ENCODE peak calls at places on chromosomes 3 and 15, in six cellular contexts. One of them, this sample, is unnamed.

GRCh38 chr15:97652700-97653167 is 307.8 kb upstream of the ARRDC4 start:
- DNase-seq in A673: peak; percentile 28
- DNase-seq in HL-60: peak; percentile 9
- DNase-seq in RWPE1: no peak
- DNase-seq in lower lobe of right lung: no peak
- DNase-seq in fibroblast of lung: no peak
- DNase-seq in this sample: no peak

GRCh38 chr3:186220365-186220764 is 111.5 kb upstream of the ETV5 start:
- DNase-seq in A673: no peak
- DNase-seq in HL-60: no peak
- DNase-seq in RWPE1: peak; percentile 26
- DNase-seq in lower lobe of right lung: no peak
- DNase-seq in fibroblast of lung: peak; percentile 23
- DNase-seq in this sample: no peak

GRCh38 chr3:127791221-127791913 is 30.9 kb downstream of the MGLL start:
- DNase-seq in A673: peak; percentile 26
- DNase-seq in HL-60: peak; percentile 49
- DNase-seq in RWPE1: peak; percentile 34
- DNase-seq in lower lobe of right lung: no peak
- DNase-seq in fibroblast of lung: peak; percentile 65
- DNase-seq in this sample: no peak

GRCh38 chr3:65713016-65713415 is 325.7 kb downstream of the MAGI1 start:
- DNase-seq in A673: peak; percentile 50
- DNase-seq in HL-60: peak; percentile 21
- DNase-seq in RWPE1: no peak
- DNase-seq in lower lobe of right lung: no peak
- DNase-seq in fibroblast of lung: peak; percentile 88
- DNase-seq in this sample: peak; percentile 21

GRCh38 chr3:161672478-161672877 is 175.9 kb downstream of the OTOL1 start:
- DNase-seq in A673: no peak
- DNase-seq in HL-60: no peak
- DNase-seq in RWPE1: peak; percentile 13
- DNase-seq in lower lobe of right lung: no peak
- DNase-seq in fibroblast of lung: no peak
- DNase-seq in this sample: no peak

GRCh38 chr3:37456270-37456708 is 281.9 kb upstream of the LRRFIP2 start:
- DNase-seq in A673: peak; percentile 92
- DNase-seq in HL-60: no peak
- DNase-seq in RWPE1: no peak
- DNase-seq in lower lobe of right lung: peak; percentile 70
- DNase-seq in fibroblast of lung: no peak
- DNase-seq in this sample: no peak

GRCh38 chr3:13019243-13019701 is 54.0 kb downstream of the IQSEC1 start:
- DNase-seq in A673: no peak
- DNase-seq in HL-60: no peak
- DNase-seq in RWPE1: no peak
- DNase-seq in lower lobe of right lung: peak; percentile 48
- DNase-seq in fibroblast of lung: peak; percentile 90
- DNase-seq in this sample: no peak

GRCh38 chr15:90192961-90193786 is 8.0 kb upstream of the SEMA4B start:
- DNase-seq in A673: no peak
- DNase-seq in HL-60: peak; percentile 63
- DNase-seq in RWPE1: no peak
- DNase-seq in lower lobe of right lung: no peak
- DNase-seq in fibroblast of lung: peak; percentile 15
- DNase-seq in this sample: no peak

GRCh38 chr3:8942115-8942514 is 21.2 kb downstream of the RAD18 start:
- DNase-seq in A673: no peak
- DNase-seq in HL-60: no peak
- DNase-seq in RWPE1: no peak
- DNase-seq in lower lobe of right lung: no peak
- DNase-seq in fibroblast of lung: no peak
- DNase-seq in this sample: no peak

GRCh38 chr15:71364117-71364584 is 248.9 kb downstream of the THSD4 start:
- DNase-seq in A673: peak; percentile 36
- DNase-seq in HL-60: no peak
- DNase-seq in RWPE1: peak; percentile 83
- DNase-seq in lower lobe of right lung: no peak
- DNase-seq in fibroblast of lung: no peak
- DNase-seq in this sample: no peak

GRCh38 chr15:71362556-71362955 is 247.3 kb downstream of the THSD4 start:
- DNase-seq in A673: no peak
- DNase-seq in HL-60: no peak
- DNase-seq in RWPE1: no peak
- DNase-seq in lower lobe of right lung: no peak
- DNase-seq in fibroblast of lung: no peak
- DNase-seq in this sample: no peak

GRCh38 chr15:71366926-71367325 is 251.7 kb downstream of the THSD4 start:
- DNase-seq in A673: no peak
- DNase-seq in HL-60: no peak
- DNase-seq in RWPE1: no peak
- DNase-seq in lower lobe of right lung: no peak
- DNase-seq in fibroblast of lung: no peak
- DNase-seq in this sample: no peak

GRCh38 chr15:71366522-71366921 is 251.3 kb downstream of the THSD4 start:
- DNase-seq in A673: no peak
- DNase-seq in HL-60: no peak
- DNase-seq in RWPE1: no peak
- DNase-seq in lower lobe of right lung: no peak
- DNase-seq in fibroblast of lung: no peak
- DNase-seq in this sample: no peak

GRCh38 chr15:71362987-71363968 is 248.0 kb downstream of the THSD4 start:
- DNase-seq in A673: no peak
- DNase-seq in HL-60: no peak
- DNase-seq in RWPE1: no peak
- DNase-seq in lower lobe of right lung: no peak
- DNase-seq in fibroblast of lung: no peak
- DNase-seq in this sample: no peak
- H3K27ac ChIP-seq in A673: no peak overlapping the region
- H3K27ac ChIP-seq in HL-60: no peak overlapping the region
- H3K27ac ChIP-seq in RWPE1: no peak overlapping the region
- H3K27ac ChIP-seq in lower lobe of right lung: no peak overlapping the region
- H3K27ac ChIP-seq in fibroblast of lung: no peak overlapping the region
- H3K27ac ChIP-seq in this sample: no peak overlapping the region

GRCh38 chr15:34435658-34436057 is 1.9 kb downstream of the GOLGA8A start:
- DNase-seq in A673: no peak
- DNase-seq in HL-60: no peak
- DNase-seq in RWPE1: no peak
- DNase-seq in lower lobe of right lung: no peak
- DNase-seq in fibroblast of lung: no peak
- DNase-seq in this sample: no peak

GRCh38 chr15:34436956-34437442 is 609 bp downstream of the GOLGA8A start:
- DNase-seq in A673: peak; percentile 56
- DNase-seq in HL-60: peak; percentile 24
- DNase-seq in RWPE1: peak; percentile 10
- DNase-seq in lower lobe of right lung: peak; percentile 55
- DNase-seq in fibroblast of lung: peak; percentile 56
- DNase-seq in this sample: peak; percentile 29

GRCh38 chr15:34436126-34436955 is 1.3 kb downstream of the GOLGA8A start:
- DNase-seq in A673: peak; percentile 11
- DNase-seq in HL-60: peak; percentile 33
- DNase-seq in RWPE1: no peak
- DNase-seq in lower lobe of right lung: no peak
- DNase-seq in fibroblast of lung: peak; percentile 17
- DNase-seq in this sample: no peak

GRCh38 chr15:34439878-34440277 is 2.3 kb upstream of the GOLGA8A start:
- DNase-seq in A673: no peak
- DNase-seq in HL-60: no peak
- DNase-seq in RWPE1: no peak
- DNase-seq in lower lobe of right lung: no peak
- DNase-seq in fibroblast of lung: no peak
- DNase-seq in this sample: no peak

DNA sequence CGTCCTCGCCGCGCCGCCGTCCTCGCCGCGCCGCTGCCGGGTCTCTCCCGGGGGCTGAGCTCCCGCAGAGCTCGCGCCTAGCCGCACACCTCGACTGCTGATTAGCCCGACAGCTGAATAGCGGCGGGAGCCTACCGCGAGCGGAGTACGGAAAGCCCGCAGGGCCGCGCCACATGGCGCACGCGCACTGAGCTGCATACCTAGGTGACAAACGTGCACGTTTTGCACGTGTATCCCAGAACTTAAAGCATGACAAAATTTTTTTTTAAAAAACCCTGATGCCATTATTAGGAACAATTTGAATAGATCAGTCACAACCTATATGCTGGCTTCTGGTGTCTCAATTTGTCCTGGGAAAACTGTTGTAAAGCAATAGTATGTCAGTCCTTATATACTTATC is at the start of gene GOLGA8A:
- DNase-seq in A673: peak; percentile 79
- DNase-seq in HL-60: peak; percentile 73
- DNase-seq in RWPE1: peak; percentile 59
- DNase-seq in lower lobe of right lung: peak; percentile 77
- DNase-seq in fibroblast of lung: peak; percentile 67
- DNase-seq in this sample: peak; percentile 8
- H3K27ac ChIP-seq in A673: peak within 1 kb of the TSS; percentile 23
- H3K27ac ChIP-seq in HL-60: peak within 1 kb of the TSS; percentile 54
- H3K27ac ChIP-seq in RWPE1: peak within 1 kb of the TSS; percentile 68
- H3K27ac ChIP-seq in lower lobe of right lung: no peak within 1 kb of the TSS
- H3K27ac ChIP-seq in fibroblast of lung: no peak within 1 kb of the TSS
- H3K27ac ChIP-seq in this sample: no peak within 1 kb of the TSS

DNA sequence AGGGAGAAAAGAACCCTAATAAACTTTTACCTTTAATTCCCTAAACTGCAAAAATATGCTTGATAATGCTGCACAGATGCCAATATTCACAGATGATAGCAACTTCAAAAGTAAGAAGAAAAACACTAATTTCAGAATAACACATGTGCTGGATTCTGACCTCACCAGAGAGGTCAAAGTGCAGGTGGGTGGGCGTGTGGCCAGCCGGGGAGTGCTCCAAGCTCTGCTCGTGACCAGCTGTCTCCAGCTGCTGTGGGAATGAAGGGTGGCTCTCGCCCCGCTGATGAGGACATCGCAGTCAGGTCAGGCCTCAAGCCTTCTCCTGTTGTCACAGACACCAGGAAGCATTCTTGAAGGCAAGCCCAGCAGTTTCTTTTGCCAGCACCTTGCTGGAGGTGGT is 57.1 kb downstream of the ADAMTS17 start:
- DNase-seq in A673: no peak
- DNase-seq in HL-60: no peak
- DNase-seq in RWPE1: no peak
- DNase-seq in lower lobe of right lung: peak; percentile 57
- DNase-seq in fibroblast of lung: peak; percentile 27
- DNase-seq in this sample: no peak
- H3K27ac ChIP-seq in A673: no peak overlapping the region
- H3K27ac ChIP-seq in HL-60: no peak overlapping the region
- H3K27ac ChIP-seq in RWPE1: peak overlapping the region; percentile 54
- H3K27ac ChIP-seq in lower lobe of right lung: no peak overlapping the region
- H3K27ac ChIP-seq in fibroblast of lung: no peak overlapping the region
- H3K27ac ChIP-seq in this sample: no peak overlapping the region

DNA sequence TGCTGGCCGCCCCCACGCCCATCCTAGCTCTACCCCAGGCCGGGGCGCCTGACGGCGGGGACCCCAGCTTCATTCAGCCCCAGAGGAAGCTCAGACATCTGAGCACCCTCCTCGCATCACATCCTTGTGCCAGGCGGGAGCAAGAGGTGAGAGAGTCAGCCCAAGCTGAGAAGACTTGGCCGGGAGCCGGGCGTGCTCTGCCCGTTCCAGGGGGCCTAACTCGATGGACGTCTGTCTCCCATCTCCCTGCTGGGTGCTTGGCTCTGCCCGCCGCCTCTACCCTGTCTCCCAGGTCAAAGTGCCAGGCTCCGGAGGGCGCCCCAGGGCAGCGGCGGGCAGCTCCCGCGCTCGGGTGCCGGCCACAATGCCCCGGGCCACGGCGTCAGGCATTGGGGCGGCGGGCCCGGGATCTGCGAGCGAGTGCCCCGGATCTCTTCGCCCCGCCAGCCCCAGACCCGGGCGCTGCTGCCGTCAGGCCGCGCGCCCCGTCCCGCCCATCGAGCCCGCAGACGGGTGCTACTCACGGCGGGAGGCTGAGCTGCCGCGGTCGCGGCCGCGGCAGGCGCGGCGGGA is 425 bp downstream of the DAPK2 start:
- DNase-seq in A673: no peak
- DNase-seq in HL-60: no peak
- DNase-seq in RWPE1: peak; percentile 63
- DNase-seq in lower lobe of right lung: no peak
- DNase-seq in fibroblast of lung: peak; percentile 11
- DNase-seq in this sample: no peak
- H3K27ac ChIP-seq in A673: no peak overlapping the region
- H3K27ac ChIP-seq in HL-60: no peak overlapping the region
- H3K27ac ChIP-seq in RWPE1: peak overlapping the region; percentile 34
- H3K27ac ChIP-seq in lower lobe of right lung: peak overlapping the region; percentile 78
- H3K27ac ChIP-seq in fibroblast of lung: no peak overlapping the region
- H3K27ac ChIP-seq in this sample: peak overlapping the region; percentile 59

GRCh38 chr15:45123397-45123796 is 6.3 kb downstream of the DUOXA1 start:
- DNase-seq in A673: no peak
- DNase-seq in HL-60: no peak
- DNase-seq in RWPE1: no peak
- DNase-seq in lower lobe of right lung: peak; percentile 43
- DNase-seq in fibroblast of lung: no peak
- DNase-seq in this sample: no peak

GRCh38 chr15:45121706-45122417 is 7.7 kb downstream of the DUOXA2 start:
- DNase-seq in A673: no peak
- DNase-seq in HL-60: no peak
- DNase-seq in RWPE1: peak; percentile 88
- DNase-seq in lower lobe of right lung: peak; percentile 33
- DNase-seq in fibroblast of lung: peak; percentile 93
- DNase-seq in this sample: no peak

GRCh38 chr15:45120081-45120972 is 6.2 kb downstream of the DUOXA2 start:
- DNase-seq in A673: no peak
- DNase-seq in HL-60: no peak
- DNase-seq in RWPE1: no peak
- DNase-seq in lower lobe of right lung: peak; percentile 26
- DNase-seq in fibroblast of lung: no peak
- DNase-seq in this sample: no peak

GRCh38 chr15:45121020-45121419 is 6.9 kb downstream of the DUOXA2 start:
- DNase-seq in A673: no peak
- DNase-seq in HL-60: no peak
- DNase-seq in RWPE1: no peak
- DNase-seq in lower lobe of right lung: peak; percentile 12
- DNase-seq in fibroblast of lung: no peak
- DNase-seq in this sample: no peak

DNA sequence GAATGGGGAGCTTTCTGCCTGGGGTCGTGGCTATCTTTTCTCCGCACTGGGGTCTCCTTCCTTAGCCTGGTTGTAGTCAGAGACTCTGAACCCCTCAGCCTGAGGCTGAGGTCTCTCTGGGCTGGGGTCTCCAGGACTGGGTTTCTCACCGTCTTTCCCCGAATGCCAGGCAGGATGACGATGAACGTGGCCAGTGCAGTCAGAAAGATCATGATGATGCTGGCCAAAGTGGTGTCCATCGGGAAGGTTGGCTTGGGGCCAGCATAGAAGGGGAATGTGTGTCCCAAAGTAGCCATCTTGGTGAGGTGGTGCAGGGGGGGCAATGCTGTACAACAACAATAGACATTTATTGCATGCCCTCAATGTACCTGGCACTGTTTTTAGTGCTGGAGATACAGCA is 7.0 kb downstream of the DUOXA1 start:
- DNase-seq in A673: no peak
- DNase-seq in HL-60: no peak
- DNase-seq in RWPE1: no peak
- DNase-seq in lower lobe of right lung: peak; percentile 24
- DNase-seq in fibroblast of lung: no peak
- DNase-seq in this sample: no peak
- H3K27ac ChIP-seq in A673: no peak overlapping the region
- H3K27ac ChIP-seq in HL-60: no peak overlapping the region
- H3K27ac ChIP-seq in RWPE1: no peak overlapping the region
- H3K27ac ChIP-seq in lower lobe of right lung: no peak overlapping the region
- H3K27ac ChIP-seq in fibroblast of lung: no peak overlapping the region
- H3K27ac ChIP-seq in this sample: no peak overlapping the region